ENCODE peak calls at places on chromosomes 5 and 9, in seven cellular contexts. One of them, this sample, is unnamed.

GRCh38 chr9:70484232-70485130 is 70.0 kb upstream of the KLF9 start:
- DNase-seq in GM13977: peak; percentile 66
- DNase-seq in AG09309: no peak
- DNase-seq in stimulated activated CD4-positive, alpha-beta T cell treated with anti-CD3 and anti-CD28 coated beads, Interleukin-4, amount 100 ng/mL, for 1 hour: no peak
- DNase-seq in BE2C: peak; percentile 33
- DNase-seq in right atrium auricular region: no peak
- DNase-seq in T-helper 17 cell: no peak
- DNase-seq in this sample: peak; percentile 95

GRCh38 chr5:7548576-7548975 is 152.6 kb downstream of the ADCY2 start:
- DNase-seq in GM13977: no peak
- DNase-seq in BE2C: no peak
- DNase-seq in right atrium auricular region: no peak
- DNase-seq in T-helper 17 cell: no peak
- DNase-seq in stimulated activated CD4-positive, alpha-beta T cell treated with anti-CD3 and anti-CD28 coated beads, Interleukin-4, amount 100 ng/mL, for 1 hour: no peak
- DNase-seq in AG09309: no peak
- DNase-seq in this sample: no peak

GRCh38 chr5:380701-381309 is 59.3 kb downstream of the AHRR start:
- DNase-seq in GM13977: no peak
- DNase-seq in T-helper 17 cell: no peak
- DNase-seq in right atrium auricular region: peak; percentile 48
- DNase-seq in stimulated activated CD4-positive, alpha-beta T cell treated with anti-CD3 and anti-CD28 coated beads, Interleukin-4, amount 100 ng/mL, for 1 hour: no peak
- DNase-seq in AG09309: peak; percentile 42
- DNase-seq in BE2C: no peak
- DNase-seq in this sample: no peak

GRCh38 chr9:122132539-122132938 is 27.0 kb downstream of the NDUFA8 start:
- DNase-seq in right atrium auricular region: no peak
- DNase-seq in BE2C: no peak
- DNase-seq in AG09309: no peak
- DNase-seq in T-helper 17 cell: no peak
- DNase-seq in GM13977: no peak
- DNase-seq in stimulated activated CD4-positive, alpha-beta T cell treated with anti-CD3 and anti-CD28 coated beads, Interleukin-4, amount 100 ng/mL, for 1 hour: no peak
- DNase-seq in this sample: no peak

GRCh38 chr5:132190161-132190817 is 37.4 kb downstream of the P4HA2 start:
- DNase-seq in stimulated activated CD4-positive, alpha-beta T cell treated with anti-CD3 and anti-CD28 coated beads, Interleukin-4, amount 100 ng/mL, for 1 hour: no peak
- DNase-seq in right atrium auricular region: no peak
- DNase-seq in T-helper 17 cell: no peak
- DNase-seq in BE2C: peak; percentile 55
- DNase-seq in AG09309: peak; percentile 52
- DNase-seq in GM13977: peak; percentile 70
- DNase-seq in this sample: peak; percentile 90

GRCh38 chr5:21238786-21239185 is 1250.8 kb upstream of the CDH18 start:
- DNase-seq in T-helper 17 cell: no peak
- DNase-seq in stimulated activated CD4-positive, alpha-beta T cell treated with anti-CD3 and anti-CD28 coated beads, Interleukin-4, amount 100 ng/mL, for 1 hour: no peak
- DNase-seq in AG09309: no peak
- DNase-seq in BE2C: no peak
- DNase-seq in right atrium auricular region: no peak
- DNase-seq in GM13977: no peak
- DNase-seq in this sample: peak; percentile 8

GRCh38 chr5:141617682-141618029 is 1.1 kb downstream of the DIAPH1 start:
- DNase-seq in GM13977: no peak
- DNase-seq in T-helper 17 cell: no peak
- DNase-seq in BE2C: no peak
- DNase-seq in right atrium auricular region: no peak
- DNase-seq in stimulated activated CD4-positive, alpha-beta T cell treated with anti-CD3 and anti-CD28 coated beads, Interleukin-4, amount 100 ng/mL, for 1 hour: no peak
- DNase-seq in AG09309: no peak
- DNase-seq in this sample: no peak

GRCh38 chr5:61330341-61330878 is 1.6 kb upstream of the ZSWIM6 start:
- DNase-seq in right atrium auricular region: no peak
- DNase-seq in BE2C: no peak
- DNase-seq in AG09309: no peak
- DNase-seq in T-helper 17 cell: no peak
- DNase-seq in GM13977: no peak
- DNase-seq in stimulated activated CD4-positive, alpha-beta T cell treated with anti-CD3 and anti-CD28 coated beads, Interleukin-4, amount 100 ng/mL, for 1 hour: no peak
- DNase-seq in this sample: peak; percentile 64

GRCh38 chr5:68443091-68443490 is 227.5 kb downstream of the PIK3R1 start:
- DNase-seq in AG09309: no peak
- DNase-seq in right atrium auricular region: no peak
- DNase-seq in BE2C: no peak
- DNase-seq in GM13977: no peak
- DNase-seq in T-helper 17 cell: no peak
- DNase-seq in stimulated activated CD4-positive, alpha-beta T cell treated with anti-CD3 and anti-CD28 coated beads, Interleukin-4, amount 100 ng/mL, for 1 hour: no peak
- DNase-seq in this sample: no peak

GRCh38 chr5:67808340-67808739 is 407.2 kb upstream of the PIK3R1 start:
- DNase-seq in GM13977: no peak
- DNase-seq in T-helper 17 cell: no peak
- DNase-seq in AG09309: no peak
- DNase-seq in stimulated activated CD4-positive, alpha-beta T cell treated with anti-CD3 and anti-CD28 coated beads, Interleukin-4, amount 100 ng/mL, for 1 hour: no peak
- DNase-seq in right atrium auricular region: peak; percentile 79
- DNase-seq in BE2C: no peak
- DNase-seq in this sample: no peak

GRCh38 chr9:92292338-92293074 is 991 bp downstream of the IARS1 start:
- DNase-seq in GM13977: no peak
- DNase-seq in right atrium auricular region: no peak
- DNase-seq in T-helper 17 cell: no peak
- DNase-seq in BE2C: peak; percentile 30
- DNase-seq in AG09309: no peak
- DNase-seq in stimulated activated CD4-positive, alpha-beta T cell treated with anti-CD3 and anti-CD28 coated beads, Interleukin-4, amount 100 ng/mL, for 1 hour: no peak
- DNase-seq in this sample: no peak

GRCh38 chr5:96844476-96844990 is 31.8 kb upstream of the ERAP2 start:
- DNase-seq in stimulated activated CD4-positive, alpha-beta T cell treated with anti-CD3 and anti-CD28 coated beads, Interleukin-4, amount 100 ng/mL, for 1 hour: no peak
- DNase-seq in T-helper 17 cell: no peak
- DNase-seq in GM13977: no peak
- DNase-seq in right atrium auricular region: no peak
- DNase-seq in AG09309: peak; percentile 45
- DNase-seq in BE2C: peak; percentile 22
- DNase-seq in this sample: peak; percentile 54

GRCh38 chr9:121545875-121546423 is 46.3 kb upstream of the GGTA1 start:
- DNase-seq in right atrium auricular region: peak; percentile 97
- DNase-seq in T-helper 17 cell: peak; percentile 24
- DNase-seq in AG09309: peak; percentile 61
- DNase-seq in stimulated activated CD4-positive, alpha-beta T cell treated with anti-CD3 and anti-CD28 coated beads, Interleukin-4, amount 100 ng/mL, for 1 hour: peak; percentile 65
- DNase-seq in GM13977: peak; percentile 92
- DNase-seq in BE2C: peak; percentile 97
- DNase-seq in this sample: peak; percentile 96

GRCh38 chr5:36755340-36755739 is 121.2 kb upstream of the NIPBL start:
- DNase-seq in right atrium auricular region: no peak
- DNase-seq in BE2C: no peak
- DNase-seq in T-helper 17 cell: no peak
- DNase-seq in stimulated activated CD4-positive, alpha-beta T cell treated with anti-CD3 and anti-CD28 coated beads, Interleukin-4, amount 100 ng/mL, for 1 hour: no peak
- DNase-seq in GM13977: no peak
- DNase-seq in AG09309: no peak
- DNase-seq in this sample: no peak

GRCh38 chr5:105168806-105169205 is 1606.2 kb upstream of the NUDT12 start:
- DNase-seq in T-helper 17 cell: no peak
- DNase-seq in right atrium auricular region: no peak
- DNase-seq in GM13977: no peak
- DNase-seq in AG09309: no peak
- DNase-seq in stimulated activated CD4-positive, alpha-beta T cell treated with anti-CD3 and anti-CD28 coated beads, Interleukin-4, amount 100 ng/mL, for 1 hour: no peak
- DNase-seq in BE2C: no peak
- DNase-seq in this sample: no peak

GRCh38 chr9:80400624-80401230 is 829.0 kb downstream of the TLE4 start:
- DNase-seq in AG09309: no peak
- DNase-seq in BE2C: no peak
- DNase-seq in T-helper 17 cell: no peak
- DNase-seq in stimulated activated CD4-positive, alpha-beta T cell treated with anti-CD3 and anti-CD28 coated beads, Interleukin-4, amount 100 ng/mL, for 1 hour: no peak
- DNase-seq in GM13977: no peak
- DNase-seq in right atrium auricular region: no peak
- DNase-seq in this sample: no peak

GRCh38 chr5:149310947-149311675 is 34.2 kb upstream of the GRPEL2 start:
- DNase-seq in T-helper 17 cell: no peak
- DNase-seq in right atrium auricular region: no peak
- DNase-seq in BE2C: peak; percentile 34
- DNase-seq in GM13977: no peak
- DNase-seq in AG09309: no peak
- DNase-seq in stimulated activated CD4-positive, alpha-beta T cell treated with anti-CD3 and anti-CD28 coated beads, Interleukin-4, amount 100 ng/mL, for 1 hour: no peak
- DNase-seq in this sample: peak; percentile 89

GRCh38 chr9:116008278-116008677 is 145.3 kb upstream of the PAPPA start:
- DNase-seq in AG09309: no peak
- DNase-seq in GM13977: no peak
- DNase-seq in right atrium auricular region: no peak
- DNase-seq in stimulated activated CD4-positive, alpha-beta T cell treated with anti-CD3 and anti-CD28 coated beads, Interleukin-4, amount 100 ng/mL, for 1 hour: no peak
- DNase-seq in T-helper 17 cell: no peak
- DNase-seq in BE2C: no peak
- DNase-seq in this sample: peak; percentile 48

GRCh38 chr9:71490810-71491209 is 277.5 kb downstream of the CEMIP2 start:
- DNase-seq in BE2C: no peak
- DNase-seq in T-helper 17 cell: no peak
- DNase-seq in right atrium auricular region: no peak
- DNase-seq in AG09309: no peak
- DNase-seq in GM13977: peak; percentile 6
- DNase-seq in stimulated activated CD4-positive, alpha-beta T cell treated with anti-CD3 and anti-CD28 coated beads, Interleukin-4, amount 100 ng/mL, for 1 hour: no peak
- DNase-seq in this sample: peak; percentile 13

GRCh38 chr5:148221510-148221909 is 16.8 kb upstream of the MARCOL start:
- DNase-seq in T-helper 17 cell: no peak
- DNase-seq in stimulated activated CD4-positive, alpha-beta T cell treated with anti-CD3 and anti-CD28 coated beads, Interleukin-4, amount 100 ng/mL, for 1 hour: no peak
- DNase-seq in GM13977: no peak
- DNase-seq in BE2C: no peak
- DNase-seq in right atrium auricular region: no peak
- DNase-seq in AG09309: no peak
- DNase-seq in this sample: no peak

GRCh38 chr5:109921735-109922395 is 232.1 kb downstream of the MAN2A1 start:
- DNase-seq in right atrium auricular region: no peak
- DNase-seq in BE2C: peak; percentile 24
- DNase-seq in GM13977: no peak
- DNase-seq in T-helper 17 cell: no peak
- DNase-seq in stimulated activated CD4-positive, alpha-beta T cell treated with anti-CD3 and anti-CD28 coated beads, Interleukin-4, amount 100 ng/mL, for 1 hour: peak; percentile 19
- DNase-seq in AG09309: no peak
- DNase-seq in this sample: peak; percentile 58

GRCh38 chr5:158384535-158385421 is 525.8 kb upstream of the CLINT1 start:
- DNase-seq in T-helper 17 cell: no peak
- DNase-seq in stimulated activated CD4-positive, alpha-beta T cell treated with anti-CD3 and anti-CD28 coated beads, Interleukin-4, amount 100 ng/mL, for 1 hour: no peak
- DNase-seq in GM13977: no peak
- DNase-seq in right atrium auricular region: no peak
- DNase-seq in AG09309: peak; percentile 92
- DNase-seq in BE2C: no peak
- DNase-seq in this sample: peak; percentile 96

GRCh38 chr5:101012880-101013279 is 109.8 kb upstream of the ST8SIA4 start:
- DNase-seq in GM13977: no peak
- DNase-seq in AG09309: no peak
- DNase-seq in T-helper 17 cell: no peak
- DNase-seq in BE2C: no peak
- DNase-seq in right atrium auricular region: no peak
- DNase-seq in stimulated activated CD4-positive, alpha-beta T cell treated with anti-CD3 and anti-CD28 coated beads, Interleukin-4, amount 100 ng/mL, for 1 hour: no peak
- DNase-seq in this sample: peak; percentile 10

GRCh38 chr9:134196911-134197310 is 32.5 kb upstream of the RNU6ATAC start:
- DNase-seq in stimulated activated CD4-positive, alpha-beta T cell treated with anti-CD3 and anti-CD28 coated beads, Interleukin-4, amount 100 ng/mL, for 1 hour: no peak
- DNase-seq in BE2C: peak; percentile 0
- DNase-seq in T-helper 17 cell: no peak
- DNase-seq in GM13977: no peak
- DNase-seq in right atrium auricular region: no peak
- DNase-seq in AG09309: no peak
- DNase-seq in this sample: no peak

GRCh38 chr5:113161806-113162205 is 185.2 kb downstream of the DCP2 start:
- DNase-seq in T-helper 17 cell: no peak
- DNase-seq in right atrium auricular region: no peak
- DNase-seq in stimulated activated CD4-positive, alpha-beta T cell treated with anti-CD3 and anti-CD28 coated beads, Interleukin-4, amount 100 ng/mL, for 1 hour: no peak
- DNase-seq in BE2C: no peak
- DNase-seq in GM13977: no peak
- DNase-seq in AG09309: no peak
- DNase-seq in this sample: no peak

GRCh38 chr9:133263557-133263956 is 11.4 kb downstream of the ABO start:
- DNase-seq in AG09309: no peak
- DNase-seq in GM13977: no peak
- DNase-seq in T-helper 17 cell: no peak
- DNase-seq in BE2C: no peak
- DNase-seq in stimulated activated CD4-positive, alpha-beta T cell treated with anti-CD3 and anti-CD28 coated beads, Interleukin-4, amount 100 ng/mL, for 1 hour: no peak
- DNase-seq in right atrium auricular region: no peak
- DNase-seq in this sample: no peak

GRCh38 chr5:1467341-1468246 is 22.4 kb upstream of the SLC6A3 start:
- DNase-seq in GM13977: no peak
- DNase-seq in BE2C: peak; percentile 10
- DNase-seq in T-helper 17 cell: no peak
- DNase-seq in right atrium auricular region: no peak
- DNase-seq in AG09309: no peak
- DNase-seq in stimulated activated CD4-positive, alpha-beta T cell treated with anti-CD3 and anti-CD28 coated beads, Interleukin-4, amount 100 ng/mL, for 1 hour: no peak
- DNase-seq in this sample: no peak

GRCh38 chr5:997711-998110 is 10.9 kb upstream of the NKD2 start:
- DNase-seq in AG09309: no peak
- DNase-seq in BE2C: no peak
- DNase-seq in stimulated activated CD4-positive, alpha-beta T cell treated with anti-CD3 and anti-CD28 coated beads, Interleukin-4, amount 100 ng/mL, for 1 hour: no peak
- DNase-seq in GM13977: no peak
- DNase-seq in T-helper 17 cell: no peak
- DNase-seq in right atrium auricular region: no peak
- DNase-seq in this sample: no peak